ENCODE peak calls at places on chromosomes 1 and 21, in five cellular contexts. U, L, A, J and I are unnamed samples.

GRCh38 chr1:153532161-153532560 is 3.6 kb downstream of the S100A6 start:
- DNase-seq in L (no peak), U (no peak), J (no peak), A (no peak), I (no peak)

GRCh38 chr21:26099610-26100219 is 70.9 kb downstream of the APP start:
- DNase-seq in L (no peak), A (no peak), J (no peak), U (no peak), I (no peak)

GRCh38 chr1:94544706-94545490 is 3.3 kb upstream of the F3 start:
- DNase-seq in U (no peak), A (no peak), J (no peak), L (no peak), I (peak; percentile 12)

GRCh38 chr1:231688989-231689388 is 62.4 kb downstream of the DISC1 start:
- DNase-seq in A (no peak), J (no peak), L (no peak), U (no peak), I (no peak)

GRCh38 chr21:44353200-44353970 is at the start of gene TRPM2:
- DNase-seq in L (no peak), U (no peak), A (no peak), J (no peak), I (no peak)

GRCh38 chr1:226738421-226738994 is 574 bp downstream of the ITPKB start:
- DNase-seq in L (no peak), J (no peak), A (peak; percentile 69), U (no peak), I (no peak)

GRCh38 chr1:193625255-193625654 is 438.8 kb upstream of the B3GALT2 start:
- DNase-seq in U (no peak), L (no peak), A (no peak), J (no peak), I (no peak)

GRCh38 chr1:38152351-38153082 is 105.9 kb upstream of the POU3F1 start:
- DNase-seq in A (no peak), J (peak; percentile 27), L (peak; percentile 51), U (no peak), I (no peak)

GRCh38 chr1:196467230-196467629 is 141.0 kb downstream of the KCNT2 start:
- DNase-seq in J (no peak), A (no peak), U (no peak), L (no peak), I (no peak)

GRCh38 chr1:5977494-5978444 is 14.5 kb downstream of the NPHP4 start:
- DNase-seq in J (no peak), L (no peak), A (no peak), U (no peak), I (no peak)

GRCh38 chr1:163170975-163171676 is 31.6 kb downstream of the RGS5 start:
- DNase-seq in L (no peak), U (peak; percentile 13), A (no peak), J (no peak), I (peak; percentile 21)

GRCh38 chr1:1430114-1430982 is 5.1 kb upstream of the VWA1 start:
- DNase-seq in J (peak; percentile 53), L (no peak), U (no peak), A (peak; percentile 78), I (no peak)

GRCh38 chr1:32466761-32467160 is 1.9 kb downstream of the ZBTB8B start:
- DNase-seq in U (no peak), J (no peak), A (no peak), L (no peak), I (no peak)

GRCh38 chr21:15735409-15735808 is 5.6 kb downstream of the USP25 start:
- DNase-seq in L (no peak), U (no peak), A (no peak), J (no peak), I (no peak)

GRCh38 chr21:45922648-45923047 is 58.9 kb upstream of the COL6A1 start:
- DNase-seq in L (no peak), J (no peak), U (no peak), A (no peak), I (no peak)

GRCh38 chr1:247373721-247374141 is 42.1 kb upstream of the ZNF496 start:
- DNase-seq in J (peak; percentile 6), L (no peak), U (no peak), A (peak; percentile 89), I (peak; percentile 79)

GRCh38 chr21:46454142-46454541 is 4.5 kb upstream of the DIP2A start:
- DNase-seq in U (no peak), L (no peak), A (no peak), J (no peak), I (no peak)

GRCh38 chr1:60764489-60764888 is 317.9 kb upstream of the NFIA start:
- DNase-seq in J (no peak), A (no peak), U (no peak), L (no peak), I (no peak)

GRCh38 chr21:44931501-44932365 is 8.1 kb upstream of the SLX9 start:
- DNase-seq in J (no peak), A (no peak), L (no peak), U (no peak), I (no peak)

GRCh38 chr1:214464303-214465287 is 86.8 kb downstream of the PTPN14 start:
- DNase-seq in A (no peak), J (no peak), U (no peak), L (no peak), I (peak; percentile 22)

GRCh38 chr1:178134061-178134460 is 40.2 kb downstream of the RASAL2 start:
- DNase-seq in U (no peak), A (no peak), L (no peak), J (no peak), I (no peak)

GRCh38 chr1:41901551-41901950 is 17.2 kb downstream of the HIVEP3 start:
- DNase-seq in A (no peak), J (no peak), L (no peak), U (no peak), I (no peak)

GRCh38 chr1:41902125-41902524 is 16.6 kb downstream of the HIVEP3 start:
- DNase-seq in J (no peak), A (no peak), L (no peak), U (no peak), I (no peak)

GRCh38 chr1:41902669-41903068 is 16.1 kb downstream of the HIVEP3 start:
- DNase-seq in L (no peak), U (no peak), J (no peak), A (no peak), I (no peak)

GRCh38 chr1:41898191-41898713 is 20.5 kb downstream of the HIVEP3 start:
- DNase-seq in U (no peak), L (no peak), A (no peak), J (no peak), I (peak; percentile 69)

DNA sequence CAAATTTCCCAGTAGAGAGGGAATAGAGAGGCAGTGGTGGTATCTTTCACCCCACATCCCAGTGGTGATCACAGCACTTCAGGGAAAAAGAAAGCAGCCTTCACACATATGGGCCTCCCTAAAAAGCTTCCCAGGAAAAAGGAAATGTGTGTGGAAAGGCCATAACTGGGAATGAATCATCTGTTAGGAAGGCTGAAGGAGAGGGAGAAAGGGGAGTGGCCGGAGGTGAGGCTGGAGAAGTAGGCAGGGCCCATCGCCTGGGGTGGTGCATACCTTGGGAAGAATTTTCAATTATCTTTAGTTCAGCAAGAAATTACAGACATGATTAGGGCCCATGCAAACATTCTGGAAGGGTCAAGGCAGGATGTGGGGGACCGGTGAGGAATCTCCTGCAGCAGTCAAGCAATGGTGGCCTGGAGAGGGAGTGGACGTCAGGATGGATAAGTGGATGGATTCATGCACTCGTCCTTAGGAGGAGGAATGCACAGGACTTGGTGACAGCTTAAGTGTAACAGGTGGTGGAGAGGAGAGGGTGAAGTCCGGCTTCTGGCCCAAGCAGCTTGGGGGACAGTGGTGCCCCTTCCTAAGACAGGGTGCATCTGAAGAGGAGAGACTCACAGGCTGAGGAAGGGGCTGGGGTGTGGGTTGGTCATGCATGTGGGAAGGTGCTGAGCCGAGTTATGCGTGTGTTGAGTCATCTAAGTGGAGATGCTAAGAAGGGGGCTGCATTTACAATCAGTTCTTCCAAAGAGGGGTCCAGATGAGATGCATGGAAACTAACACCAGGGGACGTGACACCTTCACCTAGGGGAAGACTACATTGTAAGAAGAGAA is 17.9 kb downstream of the HIVEP3 start:
- DNase-seq in A (no peak), U (peak; percentile 60), J (no peak), L (no peak), I (no peak)
- TF ChIP-seq HDAC2 in A (no peak), U (no peak), J (no peak), L (no peak), I (no peak)

DNA sequence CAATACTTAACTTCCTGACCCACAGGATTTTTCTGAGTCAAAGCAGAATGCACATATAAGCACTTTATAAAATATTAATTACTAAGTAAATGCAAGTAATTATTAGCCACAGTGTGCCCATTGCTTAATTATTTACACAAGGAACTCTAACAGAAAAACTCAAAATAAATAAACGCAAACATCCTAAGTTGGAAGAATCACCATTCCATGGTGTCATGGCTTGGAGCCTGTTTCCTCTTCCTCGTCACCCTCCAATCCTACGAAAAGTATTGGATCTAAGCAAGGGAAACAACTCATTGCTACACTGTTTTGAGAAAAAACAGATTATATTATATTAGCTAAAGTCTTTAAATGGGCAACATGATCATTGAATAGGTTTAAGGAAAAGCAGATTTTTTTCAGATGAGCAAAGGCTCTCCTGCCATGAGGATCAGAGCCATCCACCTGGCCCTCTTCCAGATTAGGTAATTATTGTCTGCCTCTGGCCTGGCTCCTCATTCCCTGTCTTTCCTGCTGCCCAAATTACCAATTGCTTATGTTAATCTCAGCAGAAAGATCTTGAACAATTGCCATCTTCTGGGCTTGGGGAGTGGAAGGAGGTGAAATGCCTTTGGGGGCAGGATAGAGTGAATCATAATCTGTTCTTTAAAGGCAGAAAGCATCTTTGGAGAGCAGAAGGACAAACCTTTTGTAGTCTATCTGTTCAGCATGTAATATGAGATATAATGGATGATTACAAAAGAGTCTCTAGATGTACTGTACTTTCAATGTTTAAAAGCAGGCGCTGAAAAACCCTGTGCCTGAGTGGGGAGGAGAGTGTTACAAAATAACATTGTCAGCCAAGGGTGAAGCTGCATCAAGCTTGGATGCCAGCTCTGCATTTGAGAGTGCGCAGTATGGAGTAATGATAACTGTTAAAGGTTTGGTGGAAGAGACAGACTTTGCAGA is 121.2 kb downstream of the DUSP10 start:
- DNase-seq in A (no peak), L (no peak), U (no peak), J (no peak), I (no peak)
- TF ChIP-seq MAX in A (no peak), L (no peak), U (no peak), J (no peak), I (no peak)

GRCh38 chr1:17248781-17249180 is at the start of gene PADI3:
- DNase-seq in A (no peak), J (no peak), L (no peak), U (no peak), I (peak; percentile 50)
- TF ChIP-seq HDAC2 in A (no peak), J (no peak), L (no peak), U (no peak), I (no peak)

GRCh38 chr1:69671363-69672010 is 103.8 kb downstream of the LRRC7 start:
- DNase-seq in U (no peak), L (no peak), J (no peak), A (no peak), I (no peak)

DNA sequence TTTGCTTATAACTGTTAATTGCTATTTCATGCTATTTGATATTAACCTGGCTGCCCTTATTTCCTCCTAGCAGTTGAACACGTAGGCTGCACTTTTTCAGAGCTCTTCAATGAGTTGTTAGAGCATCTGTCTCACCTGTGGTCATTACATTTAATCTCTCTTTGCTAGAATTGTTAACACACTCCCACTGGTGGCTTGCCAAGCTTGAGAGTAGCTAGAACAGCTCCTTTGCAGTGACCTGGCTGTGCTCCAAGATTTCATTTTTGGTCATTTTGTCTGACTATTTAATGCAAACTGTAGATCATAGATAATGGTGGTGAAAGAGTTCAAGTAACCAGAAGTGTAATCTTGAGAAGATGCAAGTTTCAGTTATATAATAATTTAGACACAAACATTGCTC is 105.6 kb downstream of the LRRC7 start:
- DNase-seq in L (no peak), U (no peak), J (no peak), A (no peak), I (no peak)
- TF ChIP-seq MAX in L (no peak), U (no peak), J (no peak), A (no peak), I (no peak)

GRCh38 chr1:27342391-27342777 is 562 bp downstream of the SYTL1 start:
- DNase-seq in A (no peak), L (no peak), U (no peak), J (no peak), I (no peak)
- TF ChIP-seq HDAC2 in A (no peak), L (no peak), U (no peak), J (no peak), I (no peak)